ENCODE peak calls at places on chromosome 3, in nine cellular contexts. D is PC-3, P is IMR-90, A is astrocyte, Z is OCI-LY7, N is endothelial cell of umbilical vein, C is GM23338, E is K562, V is neural progenitor cell. F is an unnamed sample.
A peak's percentile ranks its signal among the peaks of the same experiment; 100 is the strongest.

GRCh38 chr3:58004972-58005371 is 3.2 kb upstream of the FLNB start:
- DNase-seq in D (peak; percentile 91), P (peak; percentile 91), A (peak; percentile 78), Z (no peak), N (no peak), C (no peak), E (no peak), V (no peak), F (no peak)

GRCh38 chr3:124260206-124260915 is 268.4 kb upstream of the ROPN1 start:
- DNase-seq in D (peak; percentile 72), P (peak; percentile 73), A (peak; percentile 85), Z (no peak), N (no peak), C (no peak), E (no peak), V (no peak), F (no peak)

GRCh38 chr3:150292891-150293290 is 115.2 kb upstream of the TSC22D2 start:
- DNase-seq in D (no peak), P (peak; percentile 92), A (peak; percentile 92), Z (no peak), N (no peak), C (no peak), E (no peak), V (no peak), F (no peak)

GRCh38 chr3:58043933-58044332 is 35.7 kb downstream of the FLNB start:
- DNase-seq in D (peak; percentile 49), P (peak; percentile 53), A (no peak), Z (no peak), N (no peak), C (no peak), E (no peak), V (no peak), F (no peak)

GRCh38 chr3:43317461-43318316 is 31.3 kb downstream of the SNRK start:
- DNase-seq in D (no peak), P (no peak), A (no peak), Z (no peak), N (peak; percentile 32), C (peak; percentile 41), E (no peak), V (no peak), F (no peak)

GRCh38 chr3:13939206-13939605 is 59.3 kb upstream of the WNT7A start:
- DNase-seq in D (no peak), P (no peak), A (no peak), Z (no peak), N (no peak), C (no peak), E (no peak), V (no peak), F (no peak)

GRCh38 chr3:30292192-30292893 is 314.1 kb upstream of the TGFBR2 start:
- DNase-seq in D (peak; percentile 86), P (peak; percentile 51), A (peak; percentile 78), Z (no peak), N (peak; percentile 93), C (no peak), E (no peak), V (no peak), F (no peak)

GRCh38 chr3:127374626-127375010 is 86.8 kb upstream of the PRR20G start:
- DNase-seq in D (no peak), P (no peak), A (no peak), Z (no peak), N (no peak), C (no peak), E (no peak), V (no peak), F (no peak)

GRCh38 chr3:149975919-149976318 is 5.2 kb upstream of the PFN2 start:
- DNase-seq in D (no peak), P (no peak), A (no peak), Z (peak; percentile 5), N (no peak), C (peak; percentile 78), E (no peak), V (peak; percentile 30), F (no peak)

GRCh38 chr3:46480481-46481195 is 15.9 kb upstream of the LTF start:
- DNase-seq in D (no peak), P (no peak), A (no peak), Z (no peak), N (no peak), C (no peak), E (no peak), V (no peak), F (no peak)

GRCh38 chr3:65632409-65632808 is 406.3 kb downstream of the MAGI1 start:
- DNase-seq in D (no peak), P (no peak), A (no peak), Z (no peak), N (no peak), C (no peak), E (no peak), V (no peak), F (no peak)

GRCh38 chr3:4709336-4709735 is 216.2 kb downstream of the ITPR1 start:
- DNase-seq in D (peak; percentile 50), P (peak; percentile 43), A (no peak), Z (no peak), N (no peak), C (no peak), E (no peak), V (no peak), F (no peak)

GRCh38 chr3:14563946-14564539 is 23.9 kb upstream of the GRIP2 start:
- DNase-seq in D (no peak), P (no peak), A (no peak), Z (no peak), N (no peak), C (no peak), E (no peak), V (no peak), F (no peak)

GRCh38 chr3:196207159-196207832 is 3.9 kb downstream of the ZDHHC19 start:
- DNase-seq in D (no peak), P (no peak), A (no peak), Z (peak; percentile 20), N (no peak), C (peak; percentile 58), E (peak; percentile 96), V (peak; percentile 71), F (no peak)

GRCh38 chr3:67228136-67228535 is 230.0 kb downstream of the KBTBD8 start:
- DNase-seq in D (no peak), P (no peak), A (no peak), Z (no peak), N (no peak), C (no peak), E (no peak), V (no peak), F (no peak)

GRCh38 chr3:119227064-119227850 is 13.4 kb downstream of the B4GALT4 start:
- DNase-seq in D (peak; percentile 59), P (no peak), A (no peak), Z (no peak), N (no peak), C (no peak), E (no peak), V (no peak), F (no peak)

GRCh38 chr3:184003187-184003967 is 14.3 kb downstream of the ABCC5 start:
- DNase-seq in D (peak; percentile 75), P (peak; percentile 81), A (peak; percentile 90), Z (no peak), N (peak; percentile 66), C (no peak), E (no peak), V (no peak), F (no peak)

GRCh38 chr3:72386322-72386721 is 461.9 kb downstream of the SHQ1 start:
- DNase-seq in D (no peak), P (no peak), A (no peak), Z (no peak), N (no peak), C (no peak), E (no peak), V (no peak), F (no peak)

GRCh38 chr3:81277853-81278252 is 483.6 kb downstream of the GBE1 start:
- DNase-seq in D (peak; percentile 42), P (peak; percentile 4), A (peak; percentile 77), Z (no peak), N (peak; percentile 47), C (no peak), E (no peak), V (no peak), F (no peak)

GRCh38 chr3:72288955-72289707 is 504.2 kb upstream of the PROK2 start:
- DNase-seq in D (no peak), P (peak; percentile 57), A (peak; percentile 82), Z (peak; percentile 71), N (peak; percentile 38), C (peak; percentile 20), E (peak; percentile 28), V (peak; percentile 73), F (no peak)

DNA sequence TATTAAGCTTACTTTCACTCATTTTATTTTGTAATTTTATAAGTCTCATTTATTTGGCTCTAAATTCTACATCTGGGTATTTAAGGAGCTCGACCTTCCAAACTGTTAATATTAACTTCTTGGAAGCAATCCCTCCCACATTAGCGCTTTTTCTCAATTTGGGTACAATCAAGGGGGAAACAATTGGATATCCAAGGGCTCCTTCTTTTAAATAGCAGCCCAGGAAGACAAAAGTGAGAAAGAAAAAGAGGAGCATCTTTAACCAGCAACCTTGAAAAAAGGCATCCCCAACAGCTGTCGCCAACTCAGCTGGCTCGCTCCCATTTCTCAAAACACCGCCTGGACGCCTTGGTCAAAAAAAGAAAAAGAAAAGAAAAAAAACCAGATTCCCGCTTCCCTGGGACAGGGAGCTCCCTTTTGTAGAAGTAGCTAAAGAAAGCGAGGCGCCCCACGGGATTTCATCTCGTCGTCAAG is 864 bp downstream of the C3orf70 start:
- DNase-seq in D (no peak), P (peak; percentile 13), A (no peak), Z (no peak), N (no peak), C (no peak), E (no peak), V (no peak), F (no peak)
- H2AFZ ChIP-seq in D (peak overlapping the region; percentile 82), P (peak overlapping the region; percentile 90), A (peak overlapping the region; percentile 99), Z (no peak overlapping the region), N (peak overlapping the region; percentile 85), C (peak overlapping the region; percentile 95), E (no peak overlapping the region), V (peak overlapping the region; percentile 89), F (peak overlapping the region; percentile 86)

GRCh38 chr3:25784971-25785370 is 1.7 kb upstream of the NGLY1 start:
- DNase-seq in D (no peak), P (no peak), A (no peak), Z (no peak), N (no peak), C (no peak), E (no peak), V (no peak), F (no peak)
- H3K4me1 ChIP-seq in D (peaks cover 40% of the 10 kb centered on the region), P (peaks cover 2% of the 10 kb centered on the region), A (peaks cover 17% of the 10 kb centered on the region), Z (peaks cover 60% of the 10 kb centered on the region), N (peaks cover 13% of the 10 kb centered on the region), C (peaks cover 35% of the 10 kb centered on the region), E (peaks cover 12% of the 10 kb centered on the region), V (peaks cover 10% of the 10 kb centered on the region), F (peaks cover 30% of the 10 kb centered on the region)

DNA sequence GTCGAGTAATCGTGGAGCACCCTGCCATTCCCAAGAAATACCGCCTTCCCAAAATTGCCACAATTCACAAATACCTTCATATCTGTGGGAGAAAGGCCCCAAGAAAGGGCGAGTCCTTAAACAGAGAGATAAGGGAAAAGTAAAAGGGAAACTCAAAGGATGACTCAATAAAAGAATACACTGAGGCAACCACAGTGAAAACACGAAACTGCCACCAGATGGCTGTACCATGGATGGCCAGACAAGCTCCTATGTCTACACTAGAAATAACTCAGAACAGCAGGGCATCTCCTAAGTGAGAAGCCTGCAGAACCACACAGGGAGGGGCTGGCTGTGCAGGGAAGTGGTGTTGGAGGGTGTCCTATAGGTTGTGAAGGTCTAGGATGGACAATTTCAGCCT is 25.0 kb downstream of the SRGAP3 start:
- DNase-seq in D (peak; percentile 52), P (no peak), A (peak; percentile 70), Z (no peak), N (no peak), C (no peak), E (no peak), V (no peak), F (no peak)
- TF ChIP-seq CTCF in D (peak; percentile 48), P (no peak), A (no peak), Z (no peak), N (no peak), C (no peak), E (peak; percentile 26), V (no peak), F (no peak)

GRCh38 chr3:1963896-1964295 is 134.8 kb upstream of the CNTN4 start:
- DNase-seq in D (no peak), P (no peak), A (no peak), Z (no peak), N (no peak), C (no peak), E (no peak), V (no peak), F (peak; percentile 11)
- H2AFZ ChIP-seq in D (no peak overlapping the region), P (no peak overlapping the region), A (no peak overlapping the region), Z (no peak overlapping the region), N (no peak overlapping the region), C (no peak overlapping the region), E (no peak overlapping the region), V (peak overlapping the region; percentile 1), F (no peak overlapping the region)